ENCODE peak calls at places on chromosomes 12 and 14, in seven cellular contexts. W is aorta, S is transverse colon, B is left ventricle myocardium inferior, I is fibroblast of lung, V is Peyer's patch, A is K562. M is an unnamed sample.

GRCh38 chr14:63896278-63896720 is 43.5 kb downstream of the SYNE2 start:
- DNase-seq in A (no peak), I (peak; percentile 91), V (no peak), S (peak; percentile 67), W (no peak), B (peak; percentile 49), M (no peak)

GRCh38 chr12:131583085-131583712 is 127.7 kb upstream of the SFSWAP start:
- DNase-seq in S (no peak), A (no peak), V (no peak), B (no peak), W (no peak), I (no peak), M (no peak)

GRCh38 chr12:92085483-92086040 is 60.1 kb downstream of the BTG1 start:
- DNase-seq in B (no peak), W (no peak), A (no peak), V (no peak), I (peak; percentile 47), S (no peak), M (no peak)

GRCh38 chr12:60148831-60149230 is 553.0 kb downstream of the SLC16A7 start:
- DNase-seq in A (no peak), S (no peak), W (no peak), B (no peak), I (peak; percentile 81), V (no peak), M (no peak)

GRCh38 chr12:109739747-109740693 is 26.4 kb downstream of the FAM222A start:
- DNase-seq in I (no peak), V (peak; percentile 42), A (peak; percentile 63), W (peak; percentile 43), B (peak; percentile 4), S (no peak), M (no peak)

GRCh38 chr12:75790219-75790618 is 241.4 kb downstream of the PHLDA1 start:
- DNase-seq in B (no peak), V (no peak), I (no peak), A (no peak), W (no peak), S (no peak), M (no peak)

GRCh38 chr12:51643951-51644350 is 52.9 kb downstream of the SCN8A start:
- DNase-seq in A (no peak), S (no peak), W (no peak), V (no peak), B (no peak), I (no peak), M (no peak)

GRCh38 chr12:28872654-28873268 is 276.3 kb upstream of the FAR2 start:
- DNase-seq in B (no peak), A (peak; percentile 37), V (no peak), I (peak; percentile 70), W (no peak), S (peak; percentile 9), M (no peak)

GRCh38 chr14:101843665-101844064 is 82.2 kb downstream of the PPP2R5C start:
- DNase-seq in B (no peak), V (no peak), S (peak; percentile 44), A (no peak), W (no peak), I (peak; percentile 11), M (peak; percentile 45)

GRCh38 chr12:118188690-118189371 is 52.9 kb downstream of the PEBP1 start:
- DNase-seq in W (no peak), I (peak; percentile 81), A (no peak), B (peak; percentile 38), V (no peak), S (no peak), M (no peak)
- H3K27ac ChIP-seq in W (no peak overlapping the region), I (peak overlapping the region; percentile 61), A (no peak overlapping the region), B (peak overlapping the region; percentile 83), V (no peak overlapping the region), S (peak overlapping the region; percentile 75), M (no peak overlapping the region)

GRCh38 chr12:67650127-67650495 is 1.6 kb downstream of the DYRK2 start:
- DNase-seq in V (peak; percentile 54), S (no peak), A (no peak), I (peak; percentile 18), B (peak; percentile 55), W (no peak), M (no peak)

GRCh38 chr12:67649165-67650126 is 901 bp downstream of the DYRK2 start:
- DNase-seq in W (peak; percentile 80), A (peak; percentile 64), I (no peak), S (peak; percentile 57), V (peak; percentile 72), B (peak; percentile 41), M (peak; percentile 8)

GRCh38 chr12:67648306-67649164 is at the start of gene DYRK2:
- DNase-seq in I (peak; percentile 72), V (peak; percentile 90), B (peak; percentile 87), W (peak; percentile 92), A (peak; percentile 88), S (peak; percentile 85), M (peak; percentile 64)

GRCh38 chr12:67650528-67651379 is 2.2 kb downstream of the DYRK2 start:
- DNase-seq in B (no peak), I (no peak), A (no peak), V (peak; percentile 55), W (no peak), S (peak; percentile 15), M (no peak)

DNA sequence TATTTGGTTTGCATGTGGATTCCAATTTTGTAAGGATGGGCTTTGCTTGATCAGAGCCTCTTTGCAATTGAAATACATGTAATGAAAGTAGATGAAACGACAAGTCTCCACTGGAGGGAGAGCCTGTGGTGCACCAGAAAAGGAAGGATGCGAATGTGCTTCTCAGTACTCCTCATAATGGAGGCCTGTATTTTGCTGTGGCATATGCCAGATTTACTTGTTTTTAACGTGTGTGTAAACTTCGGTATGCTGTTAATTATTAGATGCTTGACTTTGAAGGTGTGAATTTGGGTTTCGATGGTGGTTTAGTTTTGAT is 2.8 kb downstream of the DYRK2 start:
- DNase-seq in W (no peak), I (peak; percentile 70), S (peak; percentile 30), V (no peak), A (no peak), B (no peak), M (no peak)
- H3K4me1 ChIP-seq in W (no peaks in the 10 kb centered on the region), I (no peaks in the 10 kb centered on the region), S (peaks cover 20% of the 10 kb centered on the region), V (no peaks in the 10 kb centered on the region), A (peaks cover 32% of the 10 kb centered on the region), B (peaks cover 89% of the 10 kb centered on the region), M (peaks cover 50% of the 10 kb centered on the region)

DNA sequence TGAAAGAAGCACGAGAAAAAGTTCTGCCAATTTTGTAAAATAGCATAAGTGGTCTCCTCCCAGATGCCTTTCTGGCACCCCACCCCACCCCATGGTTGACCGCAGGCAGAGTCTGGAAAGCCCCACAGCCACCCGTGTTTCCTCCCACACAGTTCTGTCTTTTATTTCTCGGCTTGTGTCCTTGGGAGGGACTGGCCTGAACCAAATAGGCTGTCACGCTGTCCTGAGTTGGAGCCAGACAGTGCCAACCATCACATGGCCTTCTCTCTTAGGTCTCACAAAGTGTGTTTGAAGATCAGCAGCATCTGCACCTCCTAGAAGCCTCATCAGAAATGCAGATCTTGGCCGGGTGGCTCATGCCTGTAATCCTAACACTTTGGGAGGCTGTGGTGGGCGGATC is 10.2 kb upstream of the LTA4H start:
- DNase-seq in B (no peak), W (no peak), I (no peak), V (no peak), A (no peak), S (peak; percentile 28), M (peak; percentile 43)
- H3K27ac ChIP-seq in B (no peak overlapping the region), W (no peak overlapping the region), I (no peak overlapping the region), V (no peak overlapping the region), A (no peak overlapping the region), S (no peak overlapping the region), M (peak overlapping the region; percentile 28)

GRCh38 chr12:5040368-5040767 is 3.3 kb upstream of the KCNA5 start:
- DNase-seq in A (no peak), S (no peak), W (no peak), V (no peak), I (no peak), B (no peak), M (no peak)

GRCh38 chr12:5047094-5047493 is 3.4 kb downstream of the KCNA5 start:
- DNase-seq in W (peak; percentile 81), B (no peak), V (no peak), A (no peak), I (no peak), S (no peak), M (no peak)

GRCh38 chr12:5047729-5048128 is 4.0 kb downstream of the KCNA5 start:
- DNase-seq in V (no peak), S (no peak), W (no peak), A (no peak), B (no peak), I (no peak), M (no peak)

GRCh38 chr12:5044420-5045295 is 979 bp downstream of the KCNA5 start:
- DNase-seq in B (no peak), V (no peak), I (no peak), A (no peak), S (no peak), W (no peak), M (no peak)

GRCh38 chr12:5043589-5044419 is at the start of gene KCNA5:
- DNase-seq in S (no peak), V (no peak), I (no peak), A (peak; percentile 5), W (peak; percentile 88), B (peak; percentile 22), M (no peak)
- H3K4me1 ChIP-seq in S (no peaks in the 10 kb centered on the region), V (no peaks in the 10 kb centered on the region), I (no peaks in the 10 kb centered on the region), A (no peaks in the 10 kb centered on the region), W (peaks cover 4% of the 10 kb centered on the region), B (peaks cover 56% of the 10 kb centered on the region), M (no peaks in the 10 kb centered on the region)

DNA sequence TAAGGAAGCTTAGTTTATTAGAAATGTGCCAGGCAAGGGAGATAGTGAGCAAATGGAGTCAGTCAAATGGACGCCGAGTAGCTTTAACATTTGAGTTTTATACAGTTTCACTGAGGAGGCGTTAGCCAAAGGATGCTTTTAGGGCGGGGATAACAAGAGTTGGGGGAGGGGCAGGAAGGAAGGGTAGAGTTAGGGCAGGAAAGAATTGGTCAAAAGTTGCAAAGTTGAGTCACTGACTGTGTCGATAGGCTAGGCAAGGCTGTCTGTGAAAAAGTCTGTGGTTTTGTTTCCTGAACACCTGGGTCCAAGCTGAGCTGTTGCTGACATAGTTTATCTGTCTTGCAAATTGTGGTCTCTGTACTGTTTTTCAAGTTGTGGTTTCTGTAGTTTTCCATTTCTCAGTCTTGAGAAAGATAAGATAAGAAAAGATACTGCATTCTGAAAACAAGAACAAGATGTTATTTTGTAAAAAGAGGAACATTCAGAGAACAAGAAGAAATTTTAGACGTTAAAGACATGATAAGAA is 62.6 kb upstream of the RESF1 start:
- DNase-seq in B (peak; percentile 31), W (no peak), I (peak; percentile 68), S (peak; percentile 73), A (peak; percentile 42), V (no peak), M (peak; percentile 70)
- H3K27ac ChIP-seq in B (peak overlapping the region; percentile 77), W (no peak overlapping the region), I (no peak overlapping the region), S (peak overlapping the region; percentile 64), A (peak overlapping the region; percentile 27), V (peak overlapping the region; percentile 90), M (peak overlapping the region; percentile 77)